ENCODE peak calls at places on chromosomes 1 and 21, in four cellular contexts. C, Q, Y and I are unnamed samples. For H3K4me1, the result is how much of the 10 kb centered on the place peaks cover.

GRCh38 chr1:85490270-85490669 is 25.3 kb upstream of the DDAH1 start:
- DNase-seq in Q (no peak), Y (no peak), C (no peak), I (no peak)

GRCh38 chr1:40872266-40872665 is 10.1 kb upstream of the CITED4 start:
- DNase-seq in C (no peak), Y (no peak), Q (no peak), I (peak)

GRCh38 chr1:236148471-236148847 is 6.1 kb downstream of the GPR137B start:
- DNase-seq in Y (no peak), C (no peak), Q (no peak), I (no peak)

GRCh38 chr21:25199944-25200343 is 407.3 kb downstream of the MRPL39 start:
- DNase-seq in Y (no peak), C (no peak), Q (no peak), I (no peak)

GRCh38 chr1:4005431-4005830 is 105.4 kb upstream of the C1orf174 start:
- DNase-seq in Q (no peak), Y (no peak), C (no peak), I (no peak)

GRCh38 chr1:192654607-192655389 is 18.9 kb downstream of the RGS13 start:
- DNase-seq in Q (no peak), C (no peak), Y (no peak), I (no peak)

GRCh38 chr1:214003233-214003632 is 15.5 kb downstream of the PROX1 start:
- DNase-seq in Q (no peak), Y (no peak), C (no peak), I (no peak)

GRCh38 chr1:97202481-97202880 is 480.9 kb downstream of the PTBP2 start:
- DNase-seq in C (no peak), Y (no peak), Q (no peak), I (no peak)

GRCh38 chr21:28627691-28628090 is 365.0 kb downstream of the LTN1 start:
- DNase-seq in Y (no peak), C (no peak), Q (no peak), I (no peak)

GRCh38 chr1:156667610-156667967 is 9.6 kb downstream of the NES start:
- DNase-seq in C (no peak), Q (no peak), Y (peak), I (no peak)
- H3K4me1 ChIP-seq in C (under half), Q (half or more), Y (half or more), I (half or more)

DNA sequence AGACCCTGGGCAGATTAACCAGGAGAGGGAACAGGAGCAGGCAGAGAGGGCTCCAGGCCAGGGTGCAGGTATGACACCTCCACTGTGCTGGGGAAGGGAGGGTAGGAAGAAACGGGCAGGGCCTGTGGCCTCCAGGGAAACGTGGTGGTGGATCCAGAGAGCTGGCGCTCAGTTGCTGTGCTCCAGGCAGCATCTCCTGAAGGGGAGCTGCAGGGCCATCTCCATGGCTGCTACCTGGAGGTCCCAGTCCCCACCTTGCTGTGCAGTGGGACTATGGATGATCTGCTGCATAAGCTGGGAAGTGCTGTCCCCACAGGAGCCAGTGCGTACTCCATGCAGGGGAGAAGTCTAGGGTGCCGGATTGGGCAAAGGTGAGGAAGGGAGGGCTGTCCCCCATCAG is 125.9 kb upstream of the RUNX3 start:
- DNase-seq in Q (no peak), Y (no peak), C (no peak), I (no peak)
- H3K27ac ChIP-seq in Q (no peak), Y (no peak), C (no peak), I (no peak)

DNA sequence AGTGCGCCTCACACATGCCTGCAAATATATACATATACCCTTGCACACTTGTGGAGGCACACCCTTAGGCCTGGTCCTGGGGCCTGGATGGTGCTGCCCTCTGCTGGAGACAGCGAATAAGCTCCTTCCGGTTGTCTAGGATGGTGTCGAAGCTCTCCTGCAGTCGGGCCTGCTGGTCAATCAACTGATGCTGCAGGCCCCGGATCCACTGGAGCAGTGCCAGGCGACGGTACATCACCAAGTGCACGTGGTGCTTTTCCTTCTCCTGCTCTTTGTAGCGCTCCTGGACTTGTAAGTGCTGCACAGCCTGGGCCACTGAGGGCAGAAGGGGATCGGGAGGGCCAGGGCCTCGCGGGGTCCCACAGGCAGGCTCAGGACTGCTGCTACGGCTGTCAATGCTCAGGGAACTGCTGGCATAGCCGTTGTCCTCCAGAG is 3.1 kb downstream of the C1orf216 start:
- DNase-seq in Y (peak), C (peak), Q (peak), I (peak)
- H3K4me3 ChIP-seq in Y (no peak), C (peak), Q (no peak), I (no peak)

GRCh38 chr1:200899015-200899386 is 4.3 kb downstream of the INAVA start:
- DNase-seq in Y (no peak), Q (no peak), C (no peak), I (no peak)
- H3K4me1 ChIP-seq in Y (under half), Q (under half), C (under half), I (under half)

GRCh38 chr1:67814121-67814772 is 19.0 kb downstream of the GNG12 start:
- DNase-seq in C (no peak), Q (no peak), Y (no peak), I (no peak)

GRCh38 chr1:67816096-67816493 is 17.2 kb downstream of the GNG12 start:
- DNase-seq in C (no peak), Q (no peak), Y (peak), I (no peak)

GRCh38 chr1:67816506-67816905 is 16.8 kb downstream of the GNG12 start:
- DNase-seq in C (no peak), Y (no peak), Q (no peak), I (no peak)

GRCh38 chr1:67817319-67817718 is 15.9 kb downstream of the GNG12 start:
- DNase-seq in Y (peak), Q (no peak), C (no peak), I (no peak)

DNA sequence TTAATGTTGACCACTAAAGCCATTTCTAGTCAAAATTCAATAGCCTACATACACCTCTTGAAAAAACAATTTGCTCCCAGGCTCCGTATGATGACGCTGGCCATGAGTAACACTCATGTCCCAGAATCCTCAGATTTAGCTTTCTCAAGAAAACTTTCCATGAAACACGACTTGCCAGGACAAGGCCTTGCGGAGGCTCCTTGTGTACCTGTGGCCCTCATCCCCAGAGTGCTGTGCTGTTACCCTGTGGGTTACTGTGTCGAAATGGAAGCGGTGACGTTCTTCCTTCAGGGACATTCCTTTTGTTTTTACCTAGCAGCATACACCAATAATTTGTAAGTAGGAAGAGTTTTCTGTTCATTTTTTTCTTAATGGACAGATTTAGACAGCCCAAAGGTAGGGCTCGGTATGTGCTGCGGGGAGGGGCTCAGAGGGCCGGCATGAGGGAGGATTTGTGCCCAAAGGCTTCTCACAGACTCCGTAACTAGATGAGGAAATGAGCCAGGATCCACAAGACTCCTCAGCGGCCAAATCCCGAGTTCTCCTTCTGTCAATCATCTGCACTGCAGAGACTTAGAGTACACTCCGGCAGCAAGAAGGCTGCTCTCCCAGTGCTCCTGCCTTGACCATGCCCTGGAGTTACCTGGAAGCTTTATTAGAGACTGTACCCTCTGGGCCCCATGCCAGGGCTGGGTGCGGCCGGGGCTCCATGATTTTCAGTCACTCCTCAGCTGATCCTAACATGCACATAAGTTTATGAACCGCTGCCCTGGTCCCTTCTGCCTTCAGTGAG is 17.8 kb downstream of the GNG12 start:
- DNase-seq in Q (no peak), C (no peak), Y (peak), I (no peak)
- H3K27ac ChIP-seq in Q (peak), C (peak), Y (peak), I (no peak)

DNA sequence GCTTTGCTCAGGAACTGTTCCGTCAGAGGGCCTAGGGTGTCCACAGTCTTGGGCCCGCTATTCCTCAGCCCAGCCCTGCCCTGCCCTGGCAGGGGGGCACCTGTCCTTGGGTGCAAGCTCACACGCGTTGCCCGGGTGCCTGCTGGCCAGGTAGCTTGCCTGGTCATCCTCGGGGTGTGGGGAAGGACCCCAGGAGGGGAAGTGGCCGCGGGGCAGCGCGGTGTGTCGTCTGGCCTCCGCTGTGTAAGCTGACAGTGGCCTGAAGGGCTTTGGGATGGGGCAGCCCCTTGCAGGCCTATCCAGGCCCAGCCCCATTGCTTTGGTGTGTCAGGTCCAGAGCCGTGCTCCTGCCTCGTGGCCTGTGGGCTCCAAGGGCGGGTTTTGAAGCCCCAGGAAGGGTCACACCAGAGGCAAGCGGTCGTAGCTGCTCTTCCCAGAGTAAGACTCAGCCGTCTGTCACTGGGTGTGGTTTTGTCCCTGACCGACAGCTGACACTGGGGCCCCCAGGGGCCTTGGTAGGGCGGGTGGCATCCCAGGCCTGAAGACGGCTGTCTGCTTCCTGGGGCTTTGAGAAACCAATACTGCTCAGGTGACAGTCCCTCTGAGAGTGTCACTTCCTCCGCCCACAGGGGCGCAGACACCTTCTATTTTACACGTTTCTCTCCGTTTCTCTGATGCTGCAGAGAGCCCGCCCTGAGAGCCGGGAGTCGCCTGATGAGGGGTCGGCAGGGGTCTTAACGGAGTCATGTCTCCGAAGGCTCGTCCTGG is 72.1 kb downstream of the SKI start:
- DNase-seq in Q (peak), Y (no peak), C (no peak), I (peak)
- H3K4me3 ChIP-seq in Q (peak), Y (no peak), C (no peak), I (peak)

DNA sequence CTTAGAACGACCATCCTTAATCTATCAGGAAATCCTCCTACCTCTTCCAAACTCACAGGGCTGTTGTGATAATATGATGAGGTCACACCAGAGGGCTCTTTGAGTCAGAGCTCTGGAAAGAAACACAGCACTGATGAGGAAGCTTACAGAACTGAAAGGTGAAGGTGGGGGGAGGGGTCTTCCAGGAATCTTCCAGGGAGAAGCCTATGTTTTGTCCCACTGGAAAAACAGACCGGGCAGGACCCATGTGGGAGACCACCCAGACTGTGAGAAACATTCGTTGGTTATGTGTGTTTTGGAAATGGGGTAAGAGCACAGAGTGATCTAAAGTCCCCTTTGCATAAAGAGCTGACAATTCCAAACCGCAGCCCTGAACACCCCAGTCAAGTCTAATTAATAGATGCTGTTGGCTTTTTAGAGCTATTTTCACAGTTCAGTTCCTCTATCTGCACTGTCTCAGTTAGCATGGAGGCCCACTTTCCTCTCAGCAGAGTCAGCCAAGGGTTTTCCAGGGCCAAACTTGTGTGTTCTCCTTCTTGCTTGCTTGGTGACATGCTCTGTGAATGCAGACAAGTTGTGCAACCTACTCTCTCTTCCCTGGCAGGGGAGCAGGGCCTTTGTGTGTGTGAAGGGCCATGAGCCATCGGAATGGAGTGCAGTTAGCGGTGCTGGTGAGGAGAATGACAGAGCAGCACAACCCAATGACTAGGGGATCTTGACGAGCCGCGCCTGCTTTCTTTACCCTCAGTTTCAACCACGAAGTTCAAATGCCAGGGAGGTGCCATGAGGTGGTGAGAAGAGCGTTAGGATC is 12.3 kb downstream of the PHLDA3 start:
- DNase-seq in Y (peak), Q (peak), C (no peak), I (peak)
- H3K4me1 ChIP-seq in Y (under half), Q (under half), C (under half), I (half or more)